ENCODE peak calls at places on chromosome 9, in eight cellular contexts. One of them, this sample, is unnamed.

GRCh38 chr9:129234491-129234890 is 56.4 kb upstream of the IER5L start:
- DNase-seq in A549: no peak
- DNase-seq in CD8-positive, alpha-beta T cell: no peak
- DNase-seq in neuronal stem cell: no peak
- DNase-seq in upper lobe of right lung: peak
- DNase-seq in IMR-90: no peak
- DNase-seq in WERI-Rb-1: no peak
- DNase-seq in CD4-positive, alpha-beta memory T cell: no peak
- DNase-seq in this sample: no peak

GRCh38 chr9:120413121-120414048 is 166.6 kb downstream of the CDK5RAP2 start:
- DNase-seq in A549: no peak
- DNase-seq in CD4-positive, alpha-beta memory T cell: no peak
- DNase-seq in upper lobe of right lung: no peak
- DNase-seq in neuronal stem cell: peak
- DNase-seq in WERI-Rb-1: no peak
- DNase-seq in IMR-90: no peak
- DNase-seq in CD8-positive, alpha-beta T cell: no peak
- DNase-seq in this sample: no peak

GRCh38 chr9:71763752-71764332 is 4.5 kb downstream of the CEMIP2 start:
- DNase-seq in IMR-90: no peak
- DNase-seq in A549: no peak
- DNase-seq in upper lobe of right lung: no peak
- DNase-seq in CD8-positive, alpha-beta T cell: no peak
- DNase-seq in neuronal stem cell: no peak
- DNase-seq in CD4-positive, alpha-beta memory T cell: peak
- DNase-seq in WERI-Rb-1: no peak
- DNase-seq in this sample: no peak

GRCh38 chr9:92155221-92155620 is 40.0 kb upstream of the SPTLC1 start:
- DNase-seq in IMR-90: no peak
- DNase-seq in A549: no peak
- DNase-seq in CD8-positive, alpha-beta T cell: no peak
- DNase-seq in CD4-positive, alpha-beta memory T cell: no peak
- DNase-seq in neuronal stem cell: no peak
- DNase-seq in WERI-Rb-1: no peak
- DNase-seq in upper lobe of right lung: no peak
- DNase-seq in this sample: no peak

GRCh38 chr9:76624381-76625048 is 139.7 kb upstream of the PCA3 start:
- DNase-seq in WERI-Rb-1: no peak
- DNase-seq in CD8-positive, alpha-beta T cell: no peak
- DNase-seq in upper lobe of right lung: no peak
- DNase-seq in neuronal stem cell: no peak
- DNase-seq in IMR-90: no peak
- DNase-seq in A549: no peak
- DNase-seq in CD4-positive, alpha-beta memory T cell: no peak
- DNase-seq in this sample: no peak

GRCh38 chr9:122287214-122287613 is 22.5 kb downstream of the MRRF start:
- DNase-seq in WERI-Rb-1: no peak
- DNase-seq in neuronal stem cell: no peak
- DNase-seq in CD4-positive, alpha-beta memory T cell: no peak
- DNase-seq in A549: no peak
- DNase-seq in CD8-positive, alpha-beta T cell: no peak
- DNase-seq in IMR-90: no peak
- DNase-seq in upper lobe of right lung: no peak
- DNase-seq in this sample: no peak

GRCh38 chr9:20788526-20789421 is 104.7 kb downstream of the FOCAD start:
- DNase-seq in CD8-positive, alpha-beta T cell: no peak
- DNase-seq in WERI-Rb-1: peak
- DNase-seq in IMR-90: no peak
- DNase-seq in neuronal stem cell: no peak
- DNase-seq in CD4-positive, alpha-beta memory T cell: no peak
- DNase-seq in A549: no peak
- DNase-seq in upper lobe of right lung: no peak
- DNase-seq in this sample: no peak

GRCh38 chr9:36820392-36820861 is 213.6 kb downstream of the PAX5 start:
- DNase-seq in CD4-positive, alpha-beta memory T cell: no peak
- DNase-seq in WERI-Rb-1: peak
- DNase-seq in IMR-90: no peak
- DNase-seq in upper lobe of right lung: peak
- DNase-seq in A549: no peak
- DNase-seq in CD8-positive, alpha-beta T cell: no peak
- DNase-seq in neuronal stem cell: no peak
- DNase-seq in this sample: no peak

GRCh38 chr9:23643656-23644258 is 182.3 kb downstream of the ELAVL2 start:
- DNase-seq in CD8-positive, alpha-beta T cell: no peak
- DNase-seq in CD4-positive, alpha-beta memory T cell: no peak
- DNase-seq in neuronal stem cell: no peak
- DNase-seq in upper lobe of right lung: no peak
- DNase-seq in A549: no peak
- DNase-seq in WERI-Rb-1: no peak
- DNase-seq in IMR-90: no peak
- DNase-seq in this sample: no peak

GRCh38 chr9:89138463-89139390 is 39.9 kb downstream of the SHC3 start:
- DNase-seq in CD8-positive, alpha-beta T cell: no peak
- DNase-seq in CD4-positive, alpha-beta memory T cell: no peak
- DNase-seq in IMR-90: peak
- DNase-seq in A549: no peak
- DNase-seq in WERI-Rb-1: no peak
- DNase-seq in upper lobe of right lung: no peak
- DNase-seq in neuronal stem cell: no peak
- DNase-seq in this sample: peak

GRCh38 chr9:121744002-121744686 is 92.7 kb downstream of the DAB2IP start:
- DNase-seq in WERI-Rb-1: peak
- DNase-seq in A549: peak
- DNase-seq in CD4-positive, alpha-beta memory T cell: no peak
- DNase-seq in IMR-90: peak
- DNase-seq in neuronal stem cell: no peak
- DNase-seq in CD8-positive, alpha-beta T cell: no peak
- DNase-seq in upper lobe of right lung: peak
- DNase-seq in this sample: no peak

GRCh38 chr9:104872959-104873850 is 54.8 kb downstream of the ABCA1 start:
- DNase-seq in A549: peak
- DNase-seq in upper lobe of right lung: no peak
- DNase-seq in CD4-positive, alpha-beta memory T cell: no peak
- DNase-seq in IMR-90: peak
- DNase-seq in WERI-Rb-1: no peak
- DNase-seq in CD8-positive, alpha-beta T cell: no peak
- DNase-seq in neuronal stem cell: no peak
- DNase-seq in this sample: peak

GRCh38 chr9:36665387-36665786 is 92.7 kb downstream of the MELK start:
- DNase-seq in neuronal stem cell: no peak
- DNase-seq in upper lobe of right lung: no peak
- DNase-seq in CD8-positive, alpha-beta T cell: no peak
- DNase-seq in CD4-positive, alpha-beta memory T cell: no peak
- DNase-seq in A549: no peak
- DNase-seq in IMR-90: peak
- DNase-seq in WERI-Rb-1: no peak
- DNase-seq in this sample: no peak

GRCh38 chr9:130480673-130481072 is 35.9 kb downstream of the ASS1 start:
- DNase-seq in A549: no peak
- DNase-seq in neuronal stem cell: no peak
- DNase-seq in WERI-Rb-1: peak
- DNase-seq in CD4-positive, alpha-beta memory T cell: no peak
- DNase-seq in IMR-90: no peak
- DNase-seq in upper lobe of right lung: no peak
- DNase-seq in CD8-positive, alpha-beta T cell: no peak
- DNase-seq in this sample: no peak

GRCh38 chr9:93595461-93595860 is 19.1 kb downstream of the PHF2 start:
- DNase-seq in IMR-90: no peak
- DNase-seq in upper lobe of right lung: no peak
- DNase-seq in CD8-positive, alpha-beta T cell: no peak
- DNase-seq in A549: no peak
- DNase-seq in CD4-positive, alpha-beta memory T cell: no peak
- DNase-seq in WERI-Rb-1: no peak
- DNase-seq in neuronal stem cell: no peak
- DNase-seq in this sample: no peak

GRCh38 chr9:121633736-121634135 is 17.7 kb upstream of the DAB2IP start:
- DNase-seq in IMR-90: no peak
- DNase-seq in CD8-positive, alpha-beta T cell: no peak
- DNase-seq in A549: no peak
- DNase-seq in neuronal stem cell: no peak
- DNase-seq in WERI-Rb-1: no peak
- DNase-seq in upper lobe of right lung: no peak
- DNase-seq in CD4-positive, alpha-beta memory T cell: no peak
- DNase-seq in this sample: no peak

GRCh38 chr9:94922098-94922607 is 195.7 kb downstream of the AOPEP start:
- DNase-seq in CD8-positive, alpha-beta T cell: no peak
- DNase-seq in upper lobe of right lung: peak
- DNase-seq in WERI-Rb-1: no peak
- DNase-seq in CD4-positive, alpha-beta memory T cell: no peak
- DNase-seq in neuronal stem cell: no peak
- DNase-seq in A549: no peak
- DNase-seq in IMR-90: peak
- DNase-seq in this sample: no peak

GRCh38 chr9:90999425-91000397 is 198.1 kb downstream of the SYK start:
- DNase-seq in A549: no peak
- DNase-seq in upper lobe of right lung: no peak
- DNase-seq in CD4-positive, alpha-beta memory T cell: no peak
- DNase-seq in neuronal stem cell: no peak
- DNase-seq in CD8-positive, alpha-beta T cell: no peak
- DNase-seq in WERI-Rb-1: no peak
- DNase-seq in IMR-90: peak
- DNase-seq in this sample: peak

GRCh38 chr9:69981686-69982450 is 61.8 kb upstream of the MAMDC2 start:
- DNase-seq in IMR-90: peak
- DNase-seq in CD4-positive, alpha-beta memory T cell: no peak
- DNase-seq in CD8-positive, alpha-beta T cell: no peak
- DNase-seq in neuronal stem cell: no peak
- DNase-seq in WERI-Rb-1: peak
- DNase-seq in upper lobe of right lung: no peak
- DNase-seq in A549: no peak
- DNase-seq in this sample: no peak

GRCh38 chr9:35526087-35526801 is 36.3 kb downstream of the RUSC2 start:
- DNase-seq in neuronal stem cell: no peak
- DNase-seq in WERI-Rb-1: no peak
- DNase-seq in CD4-positive, alpha-beta memory T cell: no peak
- DNase-seq in upper lobe of right lung: no peak
- DNase-seq in IMR-90: peak
- DNase-seq in A549: no peak
- DNase-seq in CD8-positive, alpha-beta T cell: no peak
- DNase-seq in this sample: no peak

GRCh38 chr9:128316421-128316820 is 5.8 kb downstream of the TRUB2 start:
- DNase-seq in WERI-Rb-1: no peak
- DNase-seq in neuronal stem cell: no peak
- DNase-seq in upper lobe of right lung: no peak
- DNase-seq in A549: no peak
- DNase-seq in IMR-90: no peak
- DNase-seq in CD4-positive, alpha-beta memory T cell: no peak
- DNase-seq in CD8-positive, alpha-beta T cell: no peak
- DNase-seq in this sample: no peak

GRCh38 chr9:132648283-132648682 is 21.5 kb downstream of the DDX31 start:
- DNase-seq in IMR-90: no peak
- DNase-seq in CD8-positive, alpha-beta T cell: no peak
- DNase-seq in upper lobe of right lung: no peak
- DNase-seq in WERI-Rb-1: no peak
- DNase-seq in neuronal stem cell: no peak
- DNase-seq in A549: no peak
- DNase-seq in CD4-positive, alpha-beta memory T cell: no peak
- DNase-seq in this sample: no peak

GRCh38 chr9:132647355-132647754 is 22.4 kb downstream of the DDX31 start:
- DNase-seq in WERI-Rb-1: no peak
- DNase-seq in upper lobe of right lung: no peak
- DNase-seq in CD8-positive, alpha-beta T cell: no peak
- DNase-seq in neuronal stem cell: no peak
- DNase-seq in IMR-90: peak
- DNase-seq in CD4-positive, alpha-beta memory T cell: no peak
- DNase-seq in A549: no peak
- DNase-seq in this sample: no peak

GRCh38 chr9:132647806-132648205 is 22.0 kb downstream of the DDX31 start:
- DNase-seq in CD4-positive, alpha-beta memory T cell: no peak
- DNase-seq in IMR-90: peak
- DNase-seq in neuronal stem cell: no peak
- DNase-seq in A549: no peak
- DNase-seq in CD8-positive, alpha-beta T cell: no peak
- DNase-seq in WERI-Rb-1: no peak
- DNase-seq in upper lobe of right lung: no peak
- DNase-seq in this sample: no peak

GRCh38 chr9:132646726-132647125 is 23.1 kb downstream of the DDX31 start:
- DNase-seq in IMR-90: peak
- DNase-seq in CD4-positive, alpha-beta memory T cell: no peak
- DNase-seq in CD8-positive, alpha-beta T cell: no peak
- DNase-seq in neuronal stem cell: no peak
- DNase-seq in upper lobe of right lung: no peak
- DNase-seq in WERI-Rb-1: no peak
- DNase-seq in A549: no peak
- DNase-seq in this sample: no peak

GRCh38 chr9:132648685-132649084 is 21.1 kb downstream of the DDX31 start:
- DNase-seq in IMR-90: no peak
- DNase-seq in CD8-positive, alpha-beta T cell: no peak
- DNase-seq in A549: no peak
- DNase-seq in neuronal stem cell: no peak
- DNase-seq in CD4-positive, alpha-beta memory T cell: no peak
- DNase-seq in WERI-Rb-1: no peak
- DNase-seq in upper lobe of right lung: no peak
- DNase-seq in this sample: no peak
- H3K27ac ChIP-seq in IMR-90: no peak
- H3K27ac ChIP-seq in CD8-positive, alpha-beta T cell: no peak
- H3K27ac ChIP-seq in A549: no peak
- H3K27ac ChIP-seq in neuronal stem cell: no peak
- H3K27ac ChIP-seq in CD4-positive, alpha-beta memory T cell: no peak
- H3K27ac ChIP-seq in WERI-Rb-1: no peak
- H3K27ac ChIP-seq in upper lobe of right lung: no peak
- H3K27ac ChIP-seq in this sample: no peak

GRCh38 chr9:136690841-136691261 is 3.6 kb upstream of the AGPAT2 start:
- DNase-seq in A549: no peak
- DNase-seq in upper lobe of right lung: peak
- DNase-seq in CD4-positive, alpha-beta memory T cell: no peak
- DNase-seq in WERI-Rb-1: no peak
- DNase-seq in CD8-positive, alpha-beta T cell: no peak
- DNase-seq in neuronal stem cell: no peak
- DNase-seq in IMR-90: no peak
- DNase-seq in this sample: no peak
- H3K27ac ChIP-seq in A549: peak
- H3K27ac ChIP-seq in upper lobe of right lung: peak
- H3K27ac ChIP-seq in CD4-positive, alpha-beta memory T cell: no peak
- H3K27ac ChIP-seq in WERI-Rb-1: no peak
- H3K27ac ChIP-seq in CD8-positive, alpha-beta T cell: no peak
- H3K27ac ChIP-seq in neuronal stem cell: no peak
- H3K27ac ChIP-seq in IMR-90: no peak
- H3K27ac ChIP-seq in this sample: no peak

GRCh38 chr9:26152350-26152749 is 474.1 kb upstream of the TUSC1 start:
- DNase-seq in neuronal stem cell: no peak
- DNase-seq in upper lobe of right lung: no peak
- DNase-seq in A549: no peak
- DNase-seq in WERI-Rb-1: no peak
- DNase-seq in CD4-positive, alpha-beta memory T cell: no peak
- DNase-seq in CD8-positive, alpha-beta T cell: no peak
- DNase-seq in IMR-90: no peak
- DNase-seq in this sample: no peak
- H3K27ac ChIP-seq in neuronal stem cell: no peak
- H3K27ac ChIP-seq in upper lobe of right lung: no peak
- H3K27ac ChIP-seq in A549: no peak
- H3K27ac ChIP-seq in WERI-Rb-1: no peak
- H3K27ac ChIP-seq in CD4-positive, alpha-beta memory T cell: no peak
- H3K27ac ChIP-seq in CD8-positive, alpha-beta T cell: no peak
- H3K27ac ChIP-seq in IMR-90: no peak
- H3K27ac ChIP-seq in this sample: no peak

DNA sequence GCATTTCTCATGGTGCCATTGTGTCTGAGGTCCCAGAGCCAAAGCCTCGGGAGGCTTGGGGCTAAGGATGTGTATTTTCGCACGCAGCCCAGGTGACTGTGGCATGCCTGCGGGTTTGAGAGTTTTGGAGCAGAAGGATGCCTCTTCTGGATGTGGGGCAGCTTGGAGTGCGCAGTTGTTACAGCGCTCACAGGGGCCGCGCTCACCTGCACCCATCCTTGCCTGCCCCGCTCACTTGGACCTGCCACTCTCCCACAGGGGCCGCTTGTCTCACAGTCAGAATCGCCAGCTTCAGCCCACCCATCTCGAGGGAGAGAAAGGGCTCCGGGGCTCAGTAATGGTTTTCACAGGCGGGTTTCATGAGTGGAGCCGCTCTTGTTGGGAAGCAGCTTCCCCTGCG is 132.9 kb downstream of the MVB12B start:
- DNase-seq in CD8-positive, alpha-beta T cell: no peak
- DNase-seq in WERI-Rb-1: no peak
- DNase-seq in A549: no peak
- DNase-seq in neuronal stem cell: no peak
- DNase-seq in upper lobe of right lung: no peak
- DNase-seq in IMR-90: no peak
- DNase-seq in CD4-positive, alpha-beta memory T cell: no peak
- DNase-seq in this sample: no peak
- H3K27ac ChIP-seq in CD8-positive, alpha-beta T cell: no peak
- H3K27ac ChIP-seq in WERI-Rb-1: no peak
- H3K27ac ChIP-seq in A549: no peak
- H3K27ac ChIP-seq in neuronal stem cell: no peak
- H3K27ac ChIP-seq in upper lobe of right lung: peak
- H3K27ac ChIP-seq in IMR-90: no peak
- H3K27ac ChIP-seq in CD4-positive, alpha-beta memory T cell: no peak
- H3K27ac ChIP-seq in this sample: no peak